ENCODE peak calls at places on chromosomes 3 and 15, in six cellular contexts. M is BE2C, J is lung, Q is kidney, V is PC-3, W is endothelial cell of umbilical vein. L is an unnamed sample.

GRCh38 chr3:140505876-140506275 is 172.0 kb upstream of the TRIM42 start:
- DNase-seq in V (no peak), W (no peak), M (no peak), Q (no peak), J (no peak), L (peak; percentile 1)

GRCh38 chr15:91844928-91845327 is 8.6 kb upstream of the SLCO3A1 start:
- DNase-seq in V (no peak), M (no peak), J (no peak), W (no peak), Q (no peak), L (no peak)

GRCh38 chr15:57538822-57539221 is 52.9 kb upstream of the MYZAP start:
- DNase-seq in V (no peak), J (no peak), W (no peak), M (no peak), Q (no peak), L (no peak)

GRCh38 chr15:56758770-56759449 is 25.6 kb upstream of the ZNF280D start:
- DNase-seq in J (no peak), W (no peak), V (peak; percentile 48), Q (no peak), M (no peak), L (peak; percentile 69)

GRCh38 chr15:54681578-54681977 is 515.2 kb downstream of the RSL24D1 start:
- DNase-seq in W (no peak), M (no peak), J (no peak), Q (no peak), V (no peak), L (no peak)

GRCh38 chr3:66812741-66813140 is 185.4 kb upstream of the KBTBD8 start:
- DNase-seq in J (no peak), W (no peak), V (no peak), M (no peak), Q (no peak), L (no peak)

GRCh38 chr3:186524616-186525015 is 19.6 kb downstream of the CRYGS start:
- DNase-seq in W (no peak), J (no peak), Q (no peak), M (no peak), V (no peak), L (no peak)

GRCh38 chr3:19947549-19948071 is 713 bp downstream of the RAB5A start:
- DNase-seq in V (peak; percentile 53), W (peak; percentile 62), J (peak; percentile 56), M (peak; percentile 26), Q (no peak), L (peak; percentile 56)

GRCh38 chr15:95988574-95988887 is 342.0 kb upstream of the NR2F2 start:
- DNase-seq in J (no peak), V (no peak), W (peak; percentile 65), Q (no peak), M (no peak), L (no peak)

GRCh38 chr15:34582461-34583357 is 742 bp downstream of the GOLGA8B start:
- DNase-seq in M (peak; percentile 64), J (peak; percentile 40), W (peak; percentile 42), V (peak; percentile 54), Q (peak; percentile 80), L (peak; percentile 36)

GRCh38 chr3:8443829-8444791 is 57.5 kb upstream of the LMCD1 start:
- DNase-seq in Q (peak; percentile 96), M (peak; percentile 67), W (peak; percentile 99), V (peak; percentile 99), J (peak; percentile 90), L (peak; percentile 99)

GRCh38 chr3:37968784-37969600 is 21.6 kb upstream of the VILL start:
- DNase-seq in V (no peak), M (no peak), J (no peak), Q (no peak), W (peak; percentile 12), L (no peak)

GRCh38 chr15:70125605-70126004 is 27.9 kb upstream of the TLE3 start:
- DNase-seq in W (no peak), Q (no peak), J (no peak), M (no peak), V (no peak), L (no peak)

GRCh38 chr15:58165661-58166060 is 27.5 kb downstream of the AQP9 start:
- DNase-seq in J (peak; percentile 32), V (peak; percentile 13), W (peak; percentile 40), M (peak; percentile 77), Q (peak; percentile 72), L (peak; percentile 65)

GRCh38 chr3:192833177-192833890 is 84.3 kb downstream of the MB21D2 start:
- DNase-seq in J (no peak), V (peak; percentile 55), M (no peak), W (peak; percentile 72), Q (no peak), L (peak; percentile 77)

GRCh38 chr3:189458536-189458935 is 172.7 kb upstream of the TP63 start:
- DNase-seq in M (peak; percentile 71), J (no peak), Q (peak; percentile 14), V (peak; percentile 34), W (no peak), L (peak; percentile 33)

GRCh38 chr3:37347941-37348340 is 173.6 kb upstream of the LRRFIP2 start:
- DNase-seq in W (no peak), V (peak; percentile 9), J (no peak), M (no peak), Q (no peak), L (peak; percentile 3)

GRCh38 chr3:114745322-114746240 is 401.5 kb downstream of the ZBTB20 start:
- DNase-seq in W (no peak), J (no peak), Q (no peak), V (peak; percentile 42), M (no peak), L (peak; percentile 67)

GRCh38 chr3:21158801-21159564 is 592.0 kb downstream of the ZNF385D start:
- DNase-seq in W (no peak), M (no peak), V (peak; percentile 8), J (no peak), Q (no peak), L (no peak)

GRCh38 chr3:160801386-160802118 is 45.5 kb downstream of the PPM1L start:
- DNase-seq in W (no peak), Q (no peak), J (no peak), V (peak; percentile 33), M (no peak), L (no peak)

GRCh38 chr15:98164573-98164972 is 204.1 kb downstream of the ARRDC4 start:
- DNase-seq in Q (no peak), V (no peak), J (no peak), M (no peak), W (no peak), L (no peak)

GRCh38 chr3:188205992-188206416 is 52.0 kb downstream of the LPP start:
- DNase-seq in Q (no peak), V (no peak), M (no peak), W (no peak), J (no peak), L (no peak)

GRCh38 chr3:10532939-10533730 is 27.7 kb upstream of the ATP2B2 start:
- DNase-seq in W (no peak), V (no peak), J (no peak), Q (no peak), M (no peak), L (no peak)

DNA sequence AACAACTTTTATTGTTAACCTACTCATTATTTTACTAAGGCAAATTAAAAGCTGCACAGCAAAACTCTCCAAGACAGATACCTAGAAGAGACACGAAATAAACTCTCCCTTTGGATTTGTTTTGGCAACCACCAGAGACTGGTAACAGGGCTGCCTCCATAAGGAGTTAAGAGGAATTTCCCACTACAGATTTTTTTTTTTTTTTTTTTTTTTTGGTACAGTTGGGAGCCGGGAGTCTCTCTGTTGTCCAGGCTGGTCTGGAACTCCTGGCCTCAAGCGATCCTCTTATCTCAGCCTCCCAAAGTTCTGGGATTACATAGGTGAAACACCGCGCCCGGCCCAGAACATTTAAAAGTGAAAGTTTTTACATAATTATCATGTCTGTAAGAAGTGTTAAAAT is 73.6 kb upstream of the VGLL4 start:
- DNase-seq in J (no peak), W (peak; percentile 39), M (no peak), Q (no peak), V (no peak), L (peak; percentile 62)
- H3K4me1 ChIP-seq in J (peaks cover 2% of the 10 kb centered on the region), W (peaks cover 21% of the 10 kb centered on the region), M (no peaks in the 10 kb centered on the region), Q (peaks cover 9% of the 10 kb centered on the region), V (peaks cover 26% of the 10 kb centered on the region), L (peaks cover 8% of the 10 kb centered on the region)

DNA sequence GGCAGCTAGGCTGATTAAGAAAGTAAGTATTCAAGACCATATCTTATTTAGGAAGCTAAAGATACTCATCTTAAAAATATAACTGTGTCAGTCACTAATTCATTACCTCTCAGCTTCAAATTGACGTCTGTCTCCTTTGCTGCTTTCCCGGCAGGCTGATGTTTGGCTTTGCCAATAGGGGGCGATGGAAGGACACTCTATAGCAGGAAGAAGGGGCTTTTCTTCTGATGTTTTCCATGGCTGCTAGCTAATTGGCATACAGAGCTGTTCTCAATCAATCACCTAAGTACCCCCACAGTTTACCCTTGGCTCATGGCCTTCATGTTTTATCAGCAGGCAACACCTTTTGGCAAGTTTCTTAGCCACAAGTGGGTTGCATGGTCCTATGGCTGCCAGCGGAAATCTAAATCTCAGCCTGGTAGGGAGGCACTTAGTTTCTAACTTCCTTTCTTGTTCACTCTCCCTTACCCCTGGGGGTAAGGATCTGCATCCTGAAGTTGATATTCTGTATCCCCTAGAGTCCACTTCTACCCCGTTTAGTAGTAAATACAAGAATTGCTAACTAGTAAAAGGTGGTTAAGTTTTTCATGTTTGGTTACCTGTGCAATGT is 45.0 kb downstream of the ESYT3 start:
- DNase-seq in Q (no peak), J (no peak), V (peak; percentile 49), M (peak; percentile 56), W (peak; percentile 55), L (peak; percentile 59)
- TF ChIP-seq CTCF in Q (peak; percentile 57), J (no peak), V (peak; percentile 85), M (peak; percentile 97), W (peak; percentile 87), L (peak; percentile 95)

DNA sequence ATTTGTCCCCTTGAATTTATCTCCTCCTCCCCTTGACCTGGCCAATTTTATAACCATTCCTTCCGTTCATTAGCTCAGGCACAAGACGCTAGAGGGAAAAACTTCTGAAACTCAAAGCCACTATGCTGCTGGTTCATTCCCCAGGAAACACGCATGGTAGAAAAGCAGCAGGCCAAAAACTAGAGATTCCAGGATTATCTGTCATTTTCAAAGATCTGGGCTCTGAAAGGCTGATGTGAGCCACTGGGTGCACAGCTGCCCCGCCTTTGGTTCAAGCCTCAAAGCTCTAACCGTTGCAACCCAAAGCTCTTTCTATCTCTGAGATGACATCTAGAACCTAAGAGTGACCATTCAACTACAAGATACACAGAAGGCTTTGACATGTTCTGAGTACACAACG is 6.1 kb downstream of the ANP32A start:
- DNase-seq in M (no peak), Q (no peak), V (no peak), W (no peak), J (no peak), L (no peak)
- H3K4me1 ChIP-seq in M (peaks cover 23% of the 10 kb centered on the region), Q (peaks cover 14% of the 10 kb centered on the region), V (peaks cover 20% of the 10 kb centered on the region), W (peaks cover 9% of the 10 kb centered on the region), J (peaks cover 34% of the 10 kb centered on the region), L (peaks cover 39% of the 10 kb centered on the region)

DNA sequence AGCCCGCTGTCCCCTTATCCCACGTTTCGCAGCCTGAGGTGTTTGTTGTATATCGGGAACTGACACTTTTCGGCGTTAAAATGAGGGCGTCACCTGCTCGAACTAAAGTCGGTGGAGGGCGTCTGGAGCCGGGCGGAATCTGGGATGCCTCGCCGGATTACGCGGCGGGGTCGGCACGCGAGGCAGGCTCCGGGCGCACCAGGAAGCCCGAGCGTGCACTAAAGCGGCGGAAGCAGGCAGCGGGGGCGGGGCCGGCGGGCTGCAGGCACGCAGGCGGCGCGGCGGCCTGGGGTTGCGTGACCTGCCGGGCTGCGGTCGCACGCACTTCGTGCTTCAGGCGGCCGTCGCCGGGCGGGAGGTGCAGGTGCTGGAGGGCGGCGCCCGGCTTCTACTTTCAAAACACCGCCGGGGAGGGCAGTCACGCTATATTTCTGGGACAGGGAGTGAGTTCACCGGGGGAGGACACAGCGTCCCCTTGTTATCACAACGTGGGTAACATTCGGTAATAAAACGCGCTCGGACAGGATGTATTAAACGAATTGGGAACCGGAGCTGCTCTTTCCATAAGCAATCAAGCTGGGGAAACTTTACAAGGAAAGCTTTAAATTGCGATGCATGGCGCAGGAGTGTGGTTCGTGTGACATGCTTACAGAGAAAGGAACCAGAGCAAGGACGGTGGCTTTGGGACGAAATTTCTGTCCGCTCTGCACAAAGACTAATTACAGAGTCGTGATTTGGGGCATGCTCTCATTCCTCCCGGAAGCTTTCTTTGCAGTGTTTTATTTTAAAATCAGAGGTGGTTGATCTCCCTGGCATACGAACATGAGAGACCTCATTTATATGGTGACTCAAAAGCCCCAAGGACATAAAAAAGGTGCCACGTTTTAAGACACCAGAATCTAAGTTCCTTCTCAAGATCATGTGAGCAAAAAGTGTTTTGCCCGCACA is 9.1 kb upstream of the LEKR1 start:
- DNase-seq in Q (peak; percentile 94), J (peak; percentile 86), V (peak; percentile 95), W (peak; percentile 86), M (peak; percentile 79), L (peak; percentile 83)
- TF ChIP-seq CTCF in Q (peak; percentile 10), J (no peak), V (peak; percentile 18), W (no peak), M (no peak), L (no peak)

L was measured in cardiac muscle cell.